ENCODE peak calls at places on chromosomes 3 and 15, in ten cellular contexts. C, G, N, T, A, O, S, J, H and I are unnamed samples.

GRCh38 chr3:161096771-161097367 is 8.3 kb downstream of the B3GALNT1 start:
- DNase-seq in N (peak; percentile 4), J (peak; percentile 24), O (no peak), G (peak; percentile 20), S (no peak), H (no peak), C (peak; percentile 31), T (no peak), A (peak; percentile 83), I (no peak)

GRCh38 chr3:73622135-73622534 is 2.6 kb downstream of the PDZRN3 start:
- DNase-seq in C (peak; percentile 29), A (peak; percentile 66), T (peak; percentile 78), G (peak; percentile 74), J (peak; percentile 11), N (peak; percentile 47), S (peak; percentile 78), O (no peak), H (no peak), I (no peak)

GRCh38 chr3:55203006-55203405 is 275.1 kb upstream of the LRTM1 start:
- DNase-seq in H (no peak), G (peak; percentile 37), T (no peak), N (peak; percentile 59), A (no peak), J (no peak), S (no peak), O (peak; percentile 73), C (peak; percentile 46), I (peak; percentile 62)

GRCh38 chr3:183697123-183697609 is 431 bp upstream of the YEATS2 start:
- DNase-seq in G (no peak), J (no peak), T (no peak), C (no peak), O (no peak), N (no peak), H (no peak), S (no peak), A (no peak), I (no peak)

GRCh38 chr15:76337739-76338554 is 1.4 kb downstream of the ISL2 start:
- DNase-seq in G (peak; percentile 57), J (peak; percentile 22), S (no peak), O (no peak), H (no peak), A (peak; percentile 85), T (no peak), N (no peak), C (no peak), I (no peak)

GRCh38 chr3:167940241-167940640 is 155.5 kb downstream of the GOLIM4 start:
- DNase-seq in S (no peak), G (no peak), A (no peak), O (no peak), J (no peak), N (no peak), C (peak; percentile 10), H (no peak), T (no peak), I (no peak)

GRCh38 chr15:79329186-79329611 is 18.3 kb downstream of the TMED3 start:
- DNase-seq in N (peak; percentile 68), H (no peak), J (no peak), A (peak; percentile 55), G (peak; percentile 77), S (no peak), O (peak; percentile 84), T (no peak), C (peak; percentile 94), I (peak; percentile 60)

GRCh38 chr15:63114465-63114864 is 7.2 kb upstream of the LACTB start:
- DNase-seq in J (no peak), S (no peak), O (no peak), C (no peak), A (no peak), H (no peak), G (peak; percentile 31), T (no peak), N (no peak), I (no peak)

GRCh38 chr15:100821327-100821726 is 58.3 kb upstream of the ALDH1A3 start:
- DNase-seq in H (no peak), J (no peak), N (no peak), A (no peak), C (no peak), O (no peak), S (no peak), G (no peak), T (no peak), I (no peak)

GRCh38 chr3:69219101-69219708 is 96.8 kb upstream of the LMOD3 start:
- DNase-seq in C (peak; percentile 52), H (no peak), O (no peak), A (no peak), T (no peak), J (no peak), N (no peak), G (no peak), S (no peak), I (no peak)

GRCh38 chr3:15420871-15421270 is 6.5 kb downstream of the METTL6 start:
- DNase-seq in O (no peak), N (peak; percentile 53), T (no peak), J (no peak), H (no peak), C (peak; percentile 66), A (no peak), G (peak; percentile 42), S (no peak), I (no peak)

GRCh38 chr15:44370830-44371229 is 56.6 kb upstream of the CTDSPL2 start:
- DNase-seq in J (no peak), N (no peak), T (no peak), H (no peak), A (peak; percentile 47), C (no peak), S (no peak), O (no peak), G (no peak), I (no peak)

GRCh38 chr15:41671656-41672636 is 11.7 kb downstream of the MGA start:
- DNase-seq in S (no peak), C (no peak), T (no peak), J (peak; percentile 16), H (no peak), G (no peak), N (no peak), A (no peak), O (no peak), I (no peak)

GRCh38 chr3:71754610-71755253 is 1.1 kb downstream of the GPR27 start:
- DNase-seq in N (no peak), C (no peak), A (peak; percentile 62), T (no peak), G (peak; percentile 9), H (no peak), O (no peak), J (no peak), S (no peak), I (no peak)

GRCh38 chr3:141994856-141995255 is 118.4 kb downstream of the ATP1B3 start:
- DNase-seq in H (no peak), T (no peak), N (no peak), J (no peak), S (no peak), A (no peak), O (no peak), C (no peak), G (no peak), I (no peak)

GRCh38 chr15:65918357-65918920 is 49.1 kb downstream of the RAB11A start:
- DNase-seq in C (no peak), T (no peak), G (no peak), A (no peak), N (no peak), S (no peak), O (no peak), H (no peak), J (no peak), I (no peak)

GRCh38 chr3:191352014-191352413 is 21.7 kb upstream of the UTS2B start:
- DNase-seq in T (no peak), H (no peak), C (no peak), N (no peak), J (no peak), O (no peak), G (no peak), S (no peak), A (no peak), I (no peak)

GRCh38 chr3:107846282-107846852 is 244.5 kb downstream of the CD47 start:
- DNase-seq in H (no peak), T (peak; percentile 55), J (peak; percentile 58), N (peak; percentile 64), O (peak; percentile 60), C (peak; percentile 84), A (peak; percentile 94), G (peak; percentile 77), S (peak; percentile 57), I (peak; percentile 41)

GRCh38 chr15:58575045-58575786 is 143.4 kb downstream of the LIPC start:
- DNase-seq in H (no peak), C (no peak), N (no peak), S (no peak), G (no peak), A (no peak), J (no peak), T (no peak), O (no peak), I (no peak)
- H3K4me3 ChIP-seq in H (no peak overlapping the region), C (no peak overlapping the region), N (no peak overlapping the region), S (no peak overlapping the region), G (no peak overlapping the region), A (no peak overlapping the region), J (no peak overlapping the region), T (no peak overlapping the region), O (no peak overlapping the region), I (no peak overlapping the region)

GRCh38 chr3:150760431-150761200 is 2.4 kb downstream of the SIAH2 start:
- DNase-seq in H (peak; percentile 27), G (no peak), A (no peak), S (no peak), T (no peak), O (no peak), N (no peak), J (no peak), C (no peak), I (no peak)
- TF ChIP-seq CTCF in H (no peak), G (no peak), A (peak; percentile 28), S (no peak), T (no peak), O (no peak), N (no peak), J (no peak), C (no peak), I (no peak)

GRCh38 chr15:85168642-85169173 is 187.1 kb downstream of the PDE8A start:
- DNase-seq in G (peak; percentile 18), J (peak; percentile 62), T (no peak), S (no peak), N (peak; percentile 8), C (peak; percentile 50), A (peak; percentile 93), O (peak; percentile 14), H (peak; percentile 38), I (no peak)
- H3K4me3 ChIP-seq in G (no peak overlapping the region), J (peak overlapping the region; percentile 47), T (peak overlapping the region; percentile 47), S (no peak overlapping the region), N (peak overlapping the region; percentile 14), C (peak overlapping the region; percentile 52), A (peak overlapping the region; percentile 77), O (peak overlapping the region; percentile 21), H (peak overlapping the region; percentile 46), I (peak overlapping the region; percentile 23)

DNA sequence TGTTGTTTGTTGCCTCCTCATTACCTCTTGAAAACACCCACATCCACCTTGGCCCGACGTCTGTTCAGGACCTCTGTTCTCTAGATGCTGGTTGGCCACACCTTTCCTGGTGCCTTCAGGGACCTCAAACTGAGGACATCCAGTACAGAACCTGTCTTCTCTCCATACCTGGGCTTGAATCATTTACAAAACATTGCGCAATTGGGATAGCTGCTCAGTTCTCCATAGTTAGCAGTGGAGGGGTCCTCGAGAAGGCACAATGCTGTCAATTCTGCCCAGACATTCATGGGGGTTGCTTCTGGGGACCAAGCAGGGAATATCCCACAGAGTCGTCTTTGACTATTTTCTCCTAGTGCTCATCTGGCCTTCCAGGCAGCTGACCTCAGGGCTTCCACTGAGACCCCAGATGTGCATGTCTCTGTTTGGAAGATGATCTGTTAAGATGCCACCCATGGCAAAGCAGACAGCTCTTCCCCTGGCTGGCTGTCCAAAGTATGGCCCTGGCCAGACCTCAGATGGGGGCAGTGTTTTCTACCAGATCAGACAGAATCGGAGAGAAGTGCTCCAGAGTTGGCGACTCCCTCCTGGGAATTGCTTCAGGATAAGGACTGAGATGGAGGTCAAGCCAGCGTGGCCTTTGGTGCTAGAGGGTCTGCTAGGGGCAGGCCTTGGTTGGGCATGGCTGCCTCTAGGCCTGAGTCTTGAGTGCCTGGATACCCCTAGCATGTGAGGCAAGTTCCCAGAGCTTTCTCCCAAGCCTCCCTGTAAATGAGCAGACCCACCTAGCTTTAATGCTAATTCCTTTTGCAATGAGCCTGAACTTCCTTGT is 46.1 kb downstream of the CHCHD6 start:
- DNase-seq in J (no peak), C (no peak), T (no peak), O (no peak), S (no peak), A (no peak), G (no peak), N (no peak), H (no peak), I (no peak)
- TF ChIP-seq CTCF in J (no peak), C (no peak), T (no peak), O (no peak), S (no peak), A (no peak), G (no peak), N (no peak), H (no peak), I (no peak)